ENCODE peak calls at places on chromosomes 6 and 20, in seven cellular contexts. One of them, this sample, is unnamed.
A peak's percentile ranks its signal among the peaks of the same experiment; 100 is the strongest.

GRCh38 chr20:44720994-44721784 is 6.0 kb downstream of the CCN5 start:
- DNase-seq in neuronal stem cell: no peak
- DNase-seq in ascending aorta: no peak
- DNase-seq in heart left ventricle: peak; percentile 20
- DNase-seq in naive thymus-derived CD4-positive, alpha-beta T cell: no peak
- DNase-seq in mucosa of descending colon: no peak
- DNase-seq in CD8-positive, alpha-beta T cell: no peak
- DNase-seq in this sample: no peak

GRCh38 chr6:22821664-22822320 is 252.4 kb downstream of the HDGFL1 start:
- DNase-seq in neuronal stem cell: no peak
- DNase-seq in ascending aorta: no peak
- DNase-seq in heart left ventricle: no peak
- DNase-seq in naive thymus-derived CD4-positive, alpha-beta T cell: no peak
- DNase-seq in mucosa of descending colon: no peak
- DNase-seq in CD8-positive, alpha-beta T cell: no peak
- DNase-seq in this sample: no peak

GRCh38 chr6:26342106-26342999 is 22.6 kb upstream of the BTN3A2 start:
- DNase-seq in neuronal stem cell: no peak
- DNase-seq in ascending aorta: no peak
- DNase-seq in heart left ventricle: no peak
- DNase-seq in naive thymus-derived CD4-positive, alpha-beta T cell: no peak
- DNase-seq in mucosa of descending colon: no peak
- DNase-seq in CD8-positive, alpha-beta T cell: no peak
- DNase-seq in this sample: peak; percentile 56

GRCh38 chr6:39076993-39077535 is 28.5 kb downstream of the GLP1R start:
- DNase-seq in neuronal stem cell: no peak
- DNase-seq in ascending aorta: no peak
- DNase-seq in heart left ventricle: no peak
- DNase-seq in naive thymus-derived CD4-positive, alpha-beta T cell: no peak
- DNase-seq in mucosa of descending colon: no peak
- DNase-seq in CD8-positive, alpha-beta T cell: peak; percentile 32
- DNase-seq in this sample: no peak

GRCh38 chr20:56249244-56249955 is 868 bp downstream of the MC3R start:
- DNase-seq in neuronal stem cell: no peak
- DNase-seq in ascending aorta: no peak
- DNase-seq in heart left ventricle: no peak
- DNase-seq in naive thymus-derived CD4-positive, alpha-beta T cell: no peak
- DNase-seq in mucosa of descending colon: peak; percentile 56
- DNase-seq in CD8-positive, alpha-beta T cell: no peak
- DNase-seq in this sample: peak; percentile 75

GRCh38 chr20:22834651-22835256 is 200.4 kb upstream of the SSTR4 start:
- DNase-seq in neuronal stem cell: no peak
- DNase-seq in ascending aorta: no peak
- DNase-seq in heart left ventricle: no peak
- DNase-seq in naive thymus-derived CD4-positive, alpha-beta T cell: no peak
- DNase-seq in mucosa of descending colon: no peak
- DNase-seq in CD8-positive, alpha-beta T cell: no peak
- DNase-seq in this sample: no peak

GRCh38 chr20:50317644-50318043 is 127.0 kb downstream of the CEBPB start:
- DNase-seq in neuronal stem cell: no peak
- DNase-seq in ascending aorta: no peak
- DNase-seq in heart left ventricle: no peak
- DNase-seq in naive thymus-derived CD4-positive, alpha-beta T cell: no peak
- DNase-seq in mucosa of descending colon: no peak
- DNase-seq in CD8-positive, alpha-beta T cell: no peak
- DNase-seq in this sample: no peak

GRCh38 chr6:111791415-111791814 is 81.8 kb downstream of the FYN start:
- DNase-seq in neuronal stem cell: no peak
- DNase-seq in ascending aorta: no peak
- DNase-seq in heart left ventricle: no peak
- DNase-seq in naive thymus-derived CD4-positive, alpha-beta T cell: no peak
- DNase-seq in mucosa of descending colon: no peak
- DNase-seq in CD8-positive, alpha-beta T cell: no peak
- DNase-seq in this sample: no peak

GRCh38 chr6:25263602-25264001 is 15.6 kb upstream of the CARMIL1 start:
- DNase-seq in neuronal stem cell: no peak
- DNase-seq in ascending aorta: no peak
- DNase-seq in heart left ventricle: no peak
- DNase-seq in naive thymus-derived CD4-positive, alpha-beta T cell: no peak
- DNase-seq in mucosa of descending colon: no peak
- DNase-seq in CD8-positive, alpha-beta T cell: no peak
- DNase-seq in this sample: no peak

GRCh38 chr6:148967546-148967945 is 220.7 kb downstream of the UST start:
- DNase-seq in neuronal stem cell: no peak
- DNase-seq in ascending aorta: no peak
- DNase-seq in heart left ventricle: no peak
- DNase-seq in naive thymus-derived CD4-positive, alpha-beta T cell: no peak
- DNase-seq in mucosa of descending colon: no peak
- DNase-seq in CD8-positive, alpha-beta T cell: no peak
- DNase-seq in this sample: peak; percentile 50

GRCh38 chr6:71324179-71324791 is 35.7 kb downstream of the OGFRL1 start:
- DNase-seq in neuronal stem cell: no peak
- DNase-seq in ascending aorta: no peak
- DNase-seq in heart left ventricle: no peak
- DNase-seq in naive thymus-derived CD4-positive, alpha-beta T cell: no peak
- DNase-seq in mucosa of descending colon: no peak
- DNase-seq in CD8-positive, alpha-beta T cell: no peak
- DNase-seq in this sample: no peak

GRCh38 chr6:170151235-170152110 is 139.4 kb downstream of the DLL1 start:
- DNase-seq in neuronal stem cell: no peak
- DNase-seq in ascending aorta: no peak
- DNase-seq in heart left ventricle: no peak
- DNase-seq in naive thymus-derived CD4-positive, alpha-beta T cell: no peak
- DNase-seq in mucosa of descending colon: no peak
- DNase-seq in CD8-positive, alpha-beta T cell: no peak
- DNase-seq in this sample: no peak

GRCh38 chr6:42049116-42049809 is 1.1 kb upstream of the TAF8 start:
- DNase-seq in neuronal stem cell: no peak
- DNase-seq in ascending aorta: no peak
- DNase-seq in heart left ventricle: no peak
- DNase-seq in naive thymus-derived CD4-positive, alpha-beta T cell: no peak
- DNase-seq in mucosa of descending colon: peak; percentile 34
- DNase-seq in CD8-positive, alpha-beta T cell: peak; percentile 59
- DNase-seq in this sample: no peak

GRCh38 chr20:31652917-31653385 is 15.2 kb downstream of the COX4I2 start:
- DNase-seq in neuronal stem cell: no peak
- DNase-seq in ascending aorta: no peak
- DNase-seq in heart left ventricle: no peak
- DNase-seq in naive thymus-derived CD4-positive, alpha-beta T cell: no peak
- DNase-seq in mucosa of descending colon: no peak
- DNase-seq in CD8-positive, alpha-beta T cell: no peak
- DNase-seq in this sample: no peak

GRCh38 chr20:63176035-63176434 is 39.9 kb downstream of the YTHDF1 start:
- DNase-seq in neuronal stem cell: peak; percentile 62
- DNase-seq in ascending aorta: no peak
- DNase-seq in heart left ventricle: no peak
- DNase-seq in naive thymus-derived CD4-positive, alpha-beta T cell: no peak
- DNase-seq in mucosa of descending colon: no peak
- DNase-seq in CD8-positive, alpha-beta T cell: no peak
- DNase-seq in this sample: no peak

GRCh38 chr6:37530294-37530693 is 30.6 kb upstream of the CCDC167 start:
- DNase-seq in neuronal stem cell: no peak
- DNase-seq in ascending aorta: no peak
- DNase-seq in heart left ventricle: no peak
- DNase-seq in naive thymus-derived CD4-positive, alpha-beta T cell: no peak
- DNase-seq in mucosa of descending colon: no peak
- DNase-seq in CD8-positive, alpha-beta T cell: no peak
- DNase-seq in this sample: no peak

GRCh38 chr6:3319801-3320200 is 61.1 kb downstream of the PSMG4 start:
- DNase-seq in neuronal stem cell: no peak
- DNase-seq in ascending aorta: no peak
- DNase-seq in heart left ventricle: no peak
- DNase-seq in naive thymus-derived CD4-positive, alpha-beta T cell: no peak
- DNase-seq in mucosa of descending colon: no peak
- DNase-seq in CD8-positive, alpha-beta T cell: no peak
- DNase-seq in this sample: no peak

GRCh38 chr20:48102821-48103635 is 317.7 kb upstream of the SULF2 start:
- DNase-seq in neuronal stem cell: no peak
- DNase-seq in ascending aorta: no peak
- DNase-seq in heart left ventricle: no peak
- DNase-seq in naive thymus-derived CD4-positive, alpha-beta T cell: no peak
- DNase-seq in mucosa of descending colon: no peak
- DNase-seq in CD8-positive, alpha-beta T cell: no peak
- DNase-seq in this sample: no peak

GRCh38 chr6:148487461-148487860 is 144.8 kb downstream of the SASH1 start:
- DNase-seq in neuronal stem cell: no peak
- DNase-seq in ascending aorta: no peak
- DNase-seq in heart left ventricle: no peak
- DNase-seq in naive thymus-derived CD4-positive, alpha-beta T cell: no peak
- DNase-seq in mucosa of descending colon: no peak
- DNase-seq in CD8-positive, alpha-beta T cell: no peak
- DNase-seq in this sample: no peak

GRCh38 chr6:168278904-168279303 is 40.7 kb downstream of the DACT2 start:
- DNase-seq in neuronal stem cell: no peak
- DNase-seq in ascending aorta: no peak
- DNase-seq in heart left ventricle: no peak
- DNase-seq in naive thymus-derived CD4-positive, alpha-beta T cell: no peak
- DNase-seq in mucosa of descending colon: peak; percentile 59
- DNase-seq in CD8-positive, alpha-beta T cell: no peak
- DNase-seq in this sample: no peak

GRCh38 chr6:144653885-144654505 is 368.9 kb downstream of the UTRN start:
- DNase-seq in neuronal stem cell: no peak
- DNase-seq in ascending aorta: no peak
- DNase-seq in heart left ventricle: no peak
- DNase-seq in naive thymus-derived CD4-positive, alpha-beta T cell: no peak
- DNase-seq in mucosa of descending colon: peak; percentile 13
- DNase-seq in CD8-positive, alpha-beta T cell: no peak
- DNase-seq in this sample: no peak

GRCh38 chr6:156866181-156866862 is 89.1 kb downstream of the ARID1B start:
- DNase-seq in neuronal stem cell: no peak
- DNase-seq in ascending aorta: no peak
- DNase-seq in heart left ventricle: no peak
- DNase-seq in naive thymus-derived CD4-positive, alpha-beta T cell: no peak
- DNase-seq in mucosa of descending colon: no peak
- DNase-seq in CD8-positive, alpha-beta T cell: no peak
- DNase-seq in this sample: no peak

GRCh38 chr6:7112741-7113313 is 5.1 kb downstream of the RREB1 start:
- DNase-seq in neuronal stem cell: no peak
- DNase-seq in ascending aorta: no peak
- DNase-seq in heart left ventricle: no peak
- DNase-seq in naive thymus-derived CD4-positive, alpha-beta T cell: peak; percentile 60
- DNase-seq in mucosa of descending colon: no peak
- DNase-seq in CD8-positive, alpha-beta T cell: peak; percentile 67
- DNase-seq in this sample: no peak

GRCh38 chr6:135323202-135323668 is 142.1 kb downstream of the MYB start:
- DNase-seq in neuronal stem cell: no peak
- DNase-seq in ascending aorta: no peak
- DNase-seq in heart left ventricle: no peak
- DNase-seq in naive thymus-derived CD4-positive, alpha-beta T cell: no peak
- DNase-seq in mucosa of descending colon: no peak
- DNase-seq in CD8-positive, alpha-beta T cell: no peak
- DNase-seq in this sample: no peak
- H3K4me1 ChIP-seq in neuronal stem cell: no peaks in the 10 kb centered on the region
- H3K4me1 ChIP-seq in ascending aorta: no peaks in the 10 kb centered on the region
- H3K4me1 ChIP-seq in heart left ventricle: no peaks in the 10 kb centered on the region
- H3K4me1 ChIP-seq in naive thymus-derived CD4-positive, alpha-beta T cell: no peaks in the 10 kb centered on the region
- H3K4me1 ChIP-seq in mucosa of descending colon: no peaks in the 10 kb centered on the region
- H3K4me1 ChIP-seq in CD8-positive, alpha-beta T cell: peaks cover 6% of the 10 kb centered on the region
- H3K4me1 ChIP-seq in this sample: peaks cover 3% of the 10 kb centered on the region

GRCh38 chr6:90368001-90368400 is 71.4 kb upstream of the BACH2 start:
- DNase-seq in neuronal stem cell: no peak
- DNase-seq in ascending aorta: no peak
- DNase-seq in heart left ventricle: no peak
- DNase-seq in naive thymus-derived CD4-positive, alpha-beta T cell: no peak
- DNase-seq in mucosa of descending colon: no peak
- DNase-seq in CD8-positive, alpha-beta T cell: no peak
- DNase-seq in this sample: no peak

GRCh38 chr6:90364846-90365401 is 68.3 kb upstream of the BACH2 start:
- DNase-seq in neuronal stem cell: no peak
- DNase-seq in ascending aorta: no peak
- DNase-seq in heart left ventricle: no peak
- DNase-seq in naive thymus-derived CD4-positive, alpha-beta T cell: no peak
- DNase-seq in mucosa of descending colon: no peak
- DNase-seq in CD8-positive, alpha-beta T cell: no peak
- DNase-seq in this sample: no peak

GRCh38 chr6:90368601-90369000 is 72.0 kb upstream of the BACH2 start:
- DNase-seq in neuronal stem cell: no peak
- DNase-seq in ascending aorta: no peak
- DNase-seq in heart left ventricle: no peak
- DNase-seq in naive thymus-derived CD4-positive, alpha-beta T cell: no peak
- DNase-seq in mucosa of descending colon: no peak
- DNase-seq in CD8-positive, alpha-beta T cell: no peak
- DNase-seq in this sample: no peak

GRCh38 chr6:90364291-90364690 is 67.6 kb upstream of the BACH2 start:
- DNase-seq in neuronal stem cell: no peak
- DNase-seq in ascending aorta: no peak
- DNase-seq in heart left ventricle: no peak
- DNase-seq in naive thymus-derived CD4-positive, alpha-beta T cell: no peak
- DNase-seq in mucosa of descending colon: no peak
- DNase-seq in CD8-positive, alpha-beta T cell: no peak
- DNase-seq in this sample: no peak

DNA sequence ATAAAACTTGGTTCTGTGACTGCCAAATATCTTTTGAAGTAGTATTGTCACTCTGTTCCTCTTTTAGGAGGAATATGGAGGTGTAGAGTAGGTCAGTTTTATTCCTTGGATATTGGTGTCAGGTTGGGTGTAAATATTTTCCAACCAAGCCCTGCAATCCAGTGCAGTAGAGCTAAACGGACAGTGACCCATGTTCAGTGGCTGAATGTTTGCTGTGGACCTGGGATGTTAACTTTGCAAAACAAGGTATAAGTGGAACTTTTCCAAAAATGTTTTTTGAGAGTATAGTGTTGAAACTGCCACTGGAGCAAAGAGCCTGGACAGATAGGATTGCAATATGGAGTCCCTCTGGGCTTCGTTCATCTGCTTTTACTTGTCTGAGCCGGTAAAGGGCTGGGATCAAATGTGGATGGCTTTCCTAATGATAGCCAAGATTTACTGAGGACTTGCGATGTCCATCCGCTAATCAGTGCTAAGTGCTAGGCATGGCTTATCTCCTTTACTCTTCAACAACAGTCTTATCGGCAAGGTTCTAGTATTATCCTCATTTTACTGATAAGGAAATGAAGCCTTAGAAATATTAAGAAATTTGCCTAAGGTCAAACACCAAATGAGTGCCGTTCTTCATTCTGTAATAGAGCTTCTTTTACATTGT is 69.0 kb upstream of the BACH2 start:
- DNase-seq in neuronal stem cell: no peak
- DNase-seq in ascending aorta: no peak
- DNase-seq in heart left ventricle: no peak
- DNase-seq in naive thymus-derived CD4-positive, alpha-beta T cell: no peak
- DNase-seq in mucosa of descending colon: no peak
- DNase-seq in CD8-positive, alpha-beta T cell: no peak
- DNase-seq in this sample: no peak
- H3K4me1 ChIP-seq in neuronal stem cell: peaks cover 7% of the 10 kb centered on the region
- H3K4me1 ChIP-seq in ascending aorta: peaks cover 8% of the 10 kb centered on the region
- H3K4me1 ChIP-seq in heart left ventricle: no peaks in the 10 kb centered on the region
- H3K4me1 ChIP-seq in naive thymus-derived CD4-positive, alpha-beta T cell: no peaks in the 10 kb centered on the region
- H3K4me1 ChIP-seq in mucosa of descending colon: no peaks in the 10 kb centered on the region
- H3K4me1 ChIP-seq in CD8-positive, alpha-beta T cell: no peaks in the 10 kb centered on the region
- H3K4me1 ChIP-seq in this sample: peaks cover 14% of the 10 kb centered on the region

GRCh38 chr20:1824834-1825233 is 70.4 kb upstream of the SIRPA start:
- DNase-seq in neuronal stem cell: no peak
- DNase-seq in ascending aorta: no peak
- DNase-seq in heart left ventricle: no peak
- DNase-seq in naive thymus-derived CD4-positive, alpha-beta T cell: no peak
- DNase-seq in mucosa of descending colon: no peak
- DNase-seq in CD8-positive, alpha-beta T cell: no peak
- DNase-seq in this sample: no peak
- H3K4me1 ChIP-seq in neuronal stem cell: no peaks in the 10 kb centered on the region
- H3K4me1 ChIP-seq in ascending aorta: no peaks in the 10 kb centered on the region
- H3K4me1 ChIP-seq in heart left ventricle: no peaks in the 10 kb centered on the region
- H3K4me1 ChIP-seq in naive thymus-derived CD4-positive, alpha-beta T cell: no peaks in the 10 kb centered on the region
- H3K4me1 ChIP-seq in mucosa of descending colon: no peaks in the 10 kb centered on the region
- H3K4me1 ChIP-seq in CD8-positive, alpha-beta T cell: no peaks in the 10 kb centered on the region
- H3K4me1 ChIP-seq in this sample: no peaks in the 10 kb centered on the region

GRCh38 chr6:154478021-154478651 is 32.3 kb downstream of the CNKSR3 start:
- DNase-seq in neuronal stem cell: no peak
- DNase-seq in ascending aorta: no peak
- DNase-seq in heart left ventricle: no peak
- DNase-seq in naive thymus-derived CD4-positive, alpha-beta T cell: no peak
- DNase-seq in mucosa of descending colon: no peak
- DNase-seq in CD8-positive, alpha-beta T cell: no peak
- DNase-seq in this sample: no peak
- H3K4me1 ChIP-seq in neuronal stem cell: peaks cover 26% of the 10 kb centered on the region
- H3K4me1 ChIP-seq in ascending aorta: peaks cover 53% of the 10 kb centered on the region
- H3K4me1 ChIP-seq in heart left ventricle: no peaks in the 10 kb centered on the region
- H3K4me1 ChIP-seq in naive thymus-derived CD4-positive, alpha-beta T cell: no peaks in the 10 kb centered on the region
- H3K4me1 ChIP-seq in mucosa of descending colon: peaks cover under 1% of the 10 kb centered on the region
- H3K4me1 ChIP-seq in CD8-positive, alpha-beta T cell: no peaks in the 10 kb centered on the region
- H3K4me1 ChIP-seq in this sample: no peaks in the 10 kb centered on the region

This sample was measured in H9.